ENCODE peak calls at places on chromosomes 11 and 22, in four cellular contexts. U, H, X and C are unnamed samples.

GRCh38 chr11:4041731-4042391 is 52.7 kb upstream of the RRM1 start:
- DNase-seq in U (no peak), H (no peak), X (no peak), C (no peak)

GRCh38 chr11:20671856-20672546 is 2.6 kb downstream of the NELL1 start:
- DNase-seq in X (no peak), H (no peak), U (no peak), C (no peak)

GRCh38 chr22:25876871-25877270 is 134.9 kb downstream of the MYO18B start:
- DNase-seq in U (no peak), X (no peak), H (no peak), C (no peak)

GRCh38 chr22:42962295-42963230 is 52.4 kb downstream of the PACSIN2 start:
- DNase-seq in U (no peak), X (peak), H (no peak), C (no peak)

GRCh38 chr11:33438311-33438710 is 181.1 kb downstream of the HIPK3 start:
- DNase-seq in U (no peak), X (no peak), H (no peak), C (no peak)

GRCh38 chr22:35634981-35635540 is 13.2 kb upstream of the APOL6 start:
- DNase-seq in X (no peak), H (no peak), U (no peak), C (no peak)

GRCh38 chr11:69209038-69209350 is 53.3 kb downstream of the SMIM38 start:
- DNase-seq in U (no peak), X (no peak), H (no peak), C (no peak)

GRCh38 chr11:120205596-120206161 is 5.2 kb upstream of the OAF start:
- DNase-seq in X (no peak), U (no peak), H (no peak), C (no peak)

GRCh38 chr11:9228086-9228485 is 37.1 kb downstream of the DENND5A start:
- DNase-seq in H (no peak), X (no peak), U (no peak), C (no peak)

GRCh38 chr11:9923280-9923679 is 259.4 kb downstream of the SWAP70 start:
- DNase-seq in U (no peak), H (no peak), X (no peak), C (no peak)

GRCh38 chr11:46668480-46669085 is 31.8 kb downstream of the ARHGAP1 start:
- DNase-seq in H (no peak), X (no peak), U (no peak), C (no peak)

GRCh38 chr11:63530021-63530420 is 6.6 kb upstream of the PLAAT4 start:
- DNase-seq in U (no peak), H (no peak), X (no peak), C (no peak)

GRCh38 chr11:65703846-65704245 is 8.2 kb upstream of the KAT5 start:
- DNase-seq in H (no peak), X (no peak), U (no peak), C (no peak)

GRCh38 chr11:74506823-74507222 is 13.3 kb upstream of the LIPT2 start:
- DNase-seq in H (no peak), X (no peak), U (no peak), C (no peak)

GRCh38 chr11:57568330-57568766 is 876 bp upstream of the UBE2L6 start:
- DNase-seq in H (peak), U (peak), X (peak), C (no peak)

GRCh38 chr11:96961931-96962330 is 572.1 kb downstream of the JRKL start:
- DNase-seq in U (no peak), H (no peak), X (no peak), C (no peak)

GRCh38 chr11:3378426-3379423 is at the start of gene ZNF195:
- DNase-seq in U (peak), H (peak), X (peak), C (peak)

GRCh38 chr11:1844221-1845094 is 5.7 kb downstream of the TNNI2 start:
- DNase-seq in H (peak), U (no peak), X (peak), C (no peak)

GRCh38 chr11:66316849-66317251 is at the start of gene CD248:
- DNase-seq in X (no peak), U (no peak), H (no peak), C (no peak)

GRCh38 chr11:64114231-64114630 is 51.7 kb downstream of the MACROD1 start:
- DNase-seq in X (no peak), U (no peak), H (no peak), C (no peak)

GRCh38 chr11:62491571-62492329 is 54.9 kb downstream of the AHNAK start:
- DNase-seq in U (no peak), X (no peak), H (no peak), C (no peak)

GRCh38 chr11:86804871-86805415 is 4.6 kb downstream of the PRSS23 start:
- DNase-seq in H (no peak), U (no peak), X (no peak), C (no peak)

GRCh38 chr11:2832718-2833020 is 52.9 kb downstream of the CDKN1C start:
- DNase-seq in U (no peak), X (no peak), H (no peak), C (no peak)

GRCh38 chr11:9719949-9720646 is 56.2 kb downstream of the SWAP70 start:
- DNase-seq in H (no peak), X (peak), U (no peak), C (no peak)

GRCh38 chr22:38203090-38203810 is 1.5 kb downstream of the MAFF start:
- DNase-seq in H (no peak), U (no peak), X (no peak), C (no peak)

GRCh38 chr11:32374261-32374711 is 61.1 kb downstream of the WT1 start:
- DNase-seq in U (no peak), X (peak), H (no peak), C (no peak)

GRCh38 chr11:74255741-74256369 is 55.6 kb downstream of the P4HA3 start:
- DNase-seq in U (no peak), X (peak), H (no peak), C (peak)

GRCh38 chr11:69292221-69292648 is 1.7 kb upstream of the MYEOV start:
- DNase-seq in H (peak), U (no peak), X (peak), C (no peak)